ENCODE peak calls at places on chromosome 5, in six cellular contexts. One of them, this sample, is unnamed. For H3K27me3, the result is how much of the 10 kb centered on the place peaks cover.

GRCh38 chr5:27592231-27592630 is 553.8 kb upstream of the CDH9 start:
- DNase-seq in dorsolateral prefrontal cortex: no peak
- DNase-seq in RWPE2: no peak
- DNase-seq in body of pancreas: no peak
- DNase-seq in endodermal cell: no peak
- DNase-seq in ascending aorta: no peak
- DNase-seq in this sample: no peak

GRCh38 chr5:32498484-32498883 is 53.9 kb upstream of the ZFR start:
- DNase-seq in dorsolateral prefrontal cortex: no peak
- DNase-seq in RWPE2: no peak
- DNase-seq in body of pancreas: no peak
- DNase-seq in endodermal cell: no peak
- DNase-seq in ascending aorta: no peak
- DNase-seq in this sample: no peak

GRCh38 chr5:6551287-6551954 is 81.4 kb downstream of the NSUN2 start:
- DNase-seq in dorsolateral prefrontal cortex: no peak
- DNase-seq in RWPE2: no peak
- DNase-seq in body of pancreas: no peak
- DNase-seq in endodermal cell: no peak
- DNase-seq in ascending aorta: peak
- DNase-seq in this sample: no peak

GRCh38 chr5:143071927-143072326 is 301.8 kb downstream of the ARHGAP26 start:
- DNase-seq in dorsolateral prefrontal cortex: no peak
- DNase-seq in RWPE2: no peak
- DNase-seq in body of pancreas: no peak
- DNase-seq in endodermal cell: no peak
- DNase-seq in ascending aorta: no peak
- DNase-seq in this sample: no peak

GRCh38 chr5:153523196-153523595 is 32.7 kb downstream of the GRIA1 start:
- DNase-seq in dorsolateral prefrontal cortex: no peak
- DNase-seq in RWPE2: no peak
- DNase-seq in body of pancreas: no peak
- DNase-seq in endodermal cell: no peak
- DNase-seq in ascending aorta: no peak
- DNase-seq in this sample: no peak

GRCh38 chr5:132506094-132506692 is 15.6 kb upstream of the IRF1 start:
- DNase-seq in dorsolateral prefrontal cortex: no peak
- DNase-seq in RWPE2: no peak
- DNase-seq in body of pancreas: no peak
- DNase-seq in endodermal cell: no peak
- DNase-seq in ascending aorta: no peak
- DNase-seq in this sample: peak

GRCh38 chr5:7518947-7519560 is 123.1 kb downstream of the ADCY2 start:
- DNase-seq in dorsolateral prefrontal cortex: no peak
- DNase-seq in RWPE2: no peak
- DNase-seq in body of pancreas: no peak
- DNase-seq in endodermal cell: peak
- DNase-seq in ascending aorta: no peak
- DNase-seq in this sample: no peak

GRCh38 chr5:36164461-36164860 is 12.6 kb downstream of the SKP2 start:
- DNase-seq in dorsolateral prefrontal cortex: no peak
- DNase-seq in RWPE2: no peak
- DNase-seq in body of pancreas: no peak
- DNase-seq in endodermal cell: no peak
- DNase-seq in ascending aorta: no peak
- DNase-seq in this sample: no peak

GRCh38 chr5:168404366-168404765 is 81.9 kb upstream of the RARS1 start:
- DNase-seq in dorsolateral prefrontal cortex: peak
- DNase-seq in RWPE2: no peak
- DNase-seq in body of pancreas: no peak
- DNase-seq in endodermal cell: no peak
- DNase-seq in ascending aorta: no peak
- DNase-seq in this sample: peak

GRCh38 chr5:67537439-67538342 is 341.1 kb upstream of the CD180 start:
- DNase-seq in dorsolateral prefrontal cortex: no peak
- DNase-seq in RWPE2: no peak
- DNase-seq in body of pancreas: no peak
- DNase-seq in endodermal cell: no peak
- DNase-seq in ascending aorta: no peak
- DNase-seq in this sample: no peak

GRCh38 chr5:137190441-137190840 is 308.7 kb downstream of the SPOCK1 start:
- DNase-seq in dorsolateral prefrontal cortex: no peak
- DNase-seq in RWPE2: no peak
- DNase-seq in body of pancreas: no peak
- DNase-seq in endodermal cell: no peak
- DNase-seq in ascending aorta: no peak
- DNase-seq in this sample: peak

GRCh38 chr5:81021486-81021885 is 61.3 kb downstream of the RASGRF2 start:
- DNase-seq in dorsolateral prefrontal cortex: no peak
- DNase-seq in RWPE2: no peak
- DNase-seq in body of pancreas: no peak
- DNase-seq in endodermal cell: no peak
- DNase-seq in ascending aorta: no peak
- DNase-seq in this sample: no peak

GRCh38 chr5:113510836-113511451 is 2.5 kb upstream of the YTHDC2 start:
- DNase-seq in dorsolateral prefrontal cortex: no peak
- DNase-seq in RWPE2: no peak
- DNase-seq in body of pancreas: no peak
- DNase-seq in endodermal cell: no peak
- DNase-seq in ascending aorta: no peak
- DNase-seq in this sample: no peak

GRCh38 chr5:172658869-172659513 is 17.9 kb downstream of the NEURL1B start:
- DNase-seq in dorsolateral prefrontal cortex: no peak
- DNase-seq in RWPE2: no peak
- DNase-seq in body of pancreas: peak
- DNase-seq in endodermal cell: no peak
- DNase-seq in ascending aorta: no peak
- DNase-seq in this sample: no peak

GRCh38 chr5:179765400-179765799 is 28.4 kb upstream of the LTC4S start:
- DNase-seq in dorsolateral prefrontal cortex: no peak
- DNase-seq in RWPE2: no peak
- DNase-seq in body of pancreas: no peak
- DNase-seq in endodermal cell: no peak
- DNase-seq in ascending aorta: no peak
- DNase-seq in this sample: peak

GRCh38 chr5:53569486-53569885 is 9.0 kb downstream of the NDUFS4 start:
- DNase-seq in dorsolateral prefrontal cortex: no peak
- DNase-seq in RWPE2: no peak
- DNase-seq in body of pancreas: no peak
- DNase-seq in endodermal cell: no peak
- DNase-seq in ascending aorta: no peak
- DNase-seq in this sample: no peak

GRCh38 chr5:10441083-10441991 is at the start of gene ROPN1L:
- DNase-seq in dorsolateral prefrontal cortex: peak
- DNase-seq in RWPE2: peak
- DNase-seq in body of pancreas: peak
- DNase-seq in endodermal cell: peak
- DNase-seq in ascending aorta: peak
- DNase-seq in this sample: peak

GRCh38 chr5:127870914-127871313 is 167.7 kb downstream of the CCDC192 start:
- DNase-seq in dorsolateral prefrontal cortex: peak
- DNase-seq in RWPE2: no peak
- DNase-seq in body of pancreas: no peak
- DNase-seq in endodermal cell: no peak
- DNase-seq in ascending aorta: no peak
- DNase-seq in this sample: no peak

GRCh38 chr5:96885518-96886338 is 9.4 kb downstream of the ERAP2 start:
- DNase-seq in dorsolateral prefrontal cortex: no peak
- DNase-seq in RWPE2: no peak
- DNase-seq in body of pancreas: no peak
- DNase-seq in endodermal cell: no peak
- DNase-seq in ascending aorta: no peak
- DNase-seq in this sample: no peak

GRCh38 chr5:167950126-167950721 is 341.2 kb upstream of the WWC1 start:
- DNase-seq in dorsolateral prefrontal cortex: no peak
- DNase-seq in RWPE2: no peak
- DNase-seq in body of pancreas: no peak
- DNase-seq in endodermal cell: no peak
- DNase-seq in ascending aorta: no peak
- DNase-seq in this sample: peak

GRCh38 chr5:172173771-172174170 is 14.3 kb downstream of the STK10 start:
- DNase-seq in dorsolateral prefrontal cortex: no peak
- DNase-seq in RWPE2: no peak
- DNase-seq in body of pancreas: no peak
- DNase-seq in endodermal cell: no peak
- DNase-seq in ascending aorta: peak
- DNase-seq in this sample: no peak

GRCh38 chr5:153584561-153585359 is 94.3 kb downstream of the GRIA1 start:
- DNase-seq in dorsolateral prefrontal cortex: no peak
- DNase-seq in RWPE2: no peak
- DNase-seq in body of pancreas: no peak
- DNase-seq in endodermal cell: no peak
- DNase-seq in ascending aorta: no peak
- DNase-seq in this sample: no peak

GRCh38 chr5:180090769-180091546 is 19.4 kb upstream of the RNF130 start:
- DNase-seq in dorsolateral prefrontal cortex: peak
- DNase-seq in RWPE2: no peak
- DNase-seq in body of pancreas: peak
- DNase-seq in endodermal cell: peak
- DNase-seq in ascending aorta: no peak
- DNase-seq in this sample: no peak

GRCh38 chr5:103582364-103582763 is 19.8 kb upstream of the NUDT12 start:
- DNase-seq in dorsolateral prefrontal cortex: peak
- DNase-seq in RWPE2: no peak
- DNase-seq in body of pancreas: peak
- DNase-seq in endodermal cell: peak
- DNase-seq in ascending aorta: no peak
- DNase-seq in this sample: no peak

GRCh38 chr5:16550316-16550952 is 66.4 kb downstream of the RETREG1 start:
- DNase-seq in dorsolateral prefrontal cortex: no peak
- DNase-seq in RWPE2: no peak
- DNase-seq in body of pancreas: peak
- DNase-seq in endodermal cell: peak
- DNase-seq in ascending aorta: no peak
- DNase-seq in this sample: no peak

GRCh38 chr5:39475055-39475454 is 50.3 kb upstream of the DAB2 start:
- DNase-seq in dorsolateral prefrontal cortex: no peak
- DNase-seq in RWPE2: no peak
- DNase-seq in body of pancreas: no peak
- DNase-seq in endodermal cell: no peak
- DNase-seq in ascending aorta: no peak
- DNase-seq in this sample: no peak

GRCh38 chr5:114332493-114332892 is 29.4 kb upstream of the KCNN2 start:
- DNase-seq in dorsolateral prefrontal cortex: no peak
- DNase-seq in RWPE2: no peak
- DNase-seq in body of pancreas: no peak
- DNase-seq in endodermal cell: no peak
- DNase-seq in ascending aorta: no peak
- DNase-seq in this sample: no peak

GRCh38 chr5:10539685-10539998 is 24.2 kb upstream of the ANKRD33B start:
- DNase-seq in dorsolateral prefrontal cortex: no peak
- DNase-seq in RWPE2: no peak
- DNase-seq in body of pancreas: no peak
- DNase-seq in endodermal cell: no peak
- DNase-seq in ascending aorta: no peak
- DNase-seq in this sample: no peak

GRCh38 chr5:40480392-40480791 is 199.3 kb upstream of the PTGER4 start:
- DNase-seq in dorsolateral prefrontal cortex: no peak
- DNase-seq in RWPE2: no peak
- DNase-seq in body of pancreas: no peak
- DNase-seq in endodermal cell: no peak
- DNase-seq in ascending aorta: no peak
- DNase-seq in this sample: no peak

DNA sequence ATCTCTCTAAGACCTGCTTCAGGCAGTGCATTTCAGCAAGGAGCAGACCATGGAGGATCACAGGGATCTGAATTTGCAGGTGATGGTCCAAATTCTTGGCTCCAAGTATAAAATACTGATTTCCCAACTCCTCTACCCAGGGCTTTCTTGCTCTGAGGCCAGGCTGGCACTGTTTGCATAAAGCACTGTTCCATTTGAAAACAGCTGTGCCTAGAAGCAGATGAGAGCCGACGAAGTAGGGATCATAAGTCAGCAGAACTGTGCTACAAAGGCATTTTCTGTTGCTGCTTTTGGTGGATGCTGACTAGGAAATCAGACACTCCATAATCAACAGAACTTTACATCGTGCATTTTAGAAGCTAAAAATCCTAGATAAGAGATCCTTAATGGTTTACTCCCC is 126.4 kb downstream of the MAT2B start:
- DNase-seq in dorsolateral prefrontal cortex: no peak
- DNase-seq in RWPE2: no peak
- DNase-seq in body of pancreas: no peak
- DNase-seq in endodermal cell: no peak
- DNase-seq in ascending aorta: no peak
- DNase-seq in this sample: no peak
- TF ChIP-seq CTCF in dorsolateral prefrontal cortex: no peak
- TF ChIP-seq CTCF in RWPE2: no peak
- TF ChIP-seq CTCF in body of pancreas: no peak
- TF ChIP-seq CTCF in endodermal cell: no peak
- TF ChIP-seq CTCF in ascending aorta: no peak
- TF ChIP-seq CTCF in this sample: no peak

DNA sequence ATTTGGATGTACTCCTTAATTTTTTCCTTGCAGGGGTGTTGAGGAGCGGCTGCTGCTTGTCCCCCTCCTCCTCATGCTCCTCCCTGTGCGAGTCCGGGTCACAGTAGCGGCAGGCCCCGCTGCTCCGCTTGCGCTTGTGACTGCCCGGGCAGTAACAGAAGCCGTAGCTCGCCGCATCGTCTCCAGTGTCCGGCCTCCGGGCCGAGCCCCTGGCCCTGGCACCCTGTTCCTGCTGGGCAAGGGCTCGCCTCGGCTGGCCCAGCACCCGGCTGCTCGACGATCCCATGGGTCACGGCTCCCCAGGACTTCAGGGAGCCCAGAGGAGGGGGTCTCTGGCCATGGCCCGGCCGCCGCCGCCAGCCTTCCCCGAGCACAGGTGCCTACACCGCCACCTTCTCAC is at the start of gene GMCL2:
- DNase-seq in dorsolateral prefrontal cortex: no peak
- DNase-seq in RWPE2: peak
- DNase-seq in body of pancreas: no peak
- DNase-seq in endodermal cell: no peak
- DNase-seq in ascending aorta: no peak
- DNase-seq in this sample: no peak
- H3K4me3 ChIP-seq in dorsolateral prefrontal cortex: no peak
- H3K4me3 ChIP-seq in RWPE2: no peak
- H3K4me3 ChIP-seq in body of pancreas: no peak
- H3K4me3 ChIP-seq in endodermal cell: no peak
- H3K4me3 ChIP-seq in ascending aorta: no peak
- H3K4me3 ChIP-seq in this sample: no peak

DNA sequence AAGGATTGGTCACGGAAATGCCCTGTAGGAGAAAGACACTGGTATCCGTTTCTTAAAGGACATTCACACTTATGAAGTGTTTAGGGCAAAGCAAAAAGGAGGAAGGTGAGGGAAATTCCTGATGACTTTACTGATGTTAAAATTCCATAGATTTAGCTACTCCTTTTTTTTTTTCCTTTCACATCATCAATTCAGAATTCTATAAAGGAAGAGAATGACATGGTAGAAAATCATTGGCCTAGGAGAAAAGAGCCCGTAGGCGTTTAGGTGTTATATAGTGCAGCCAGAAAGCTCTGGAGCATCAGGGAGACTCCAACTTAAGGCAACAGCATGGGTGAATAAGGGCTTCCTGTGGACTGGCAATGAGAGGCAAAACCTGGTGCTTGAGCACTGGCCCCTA is at the start of gene TSLP:
- DNase-seq in dorsolateral prefrontal cortex: no peak
- DNase-seq in RWPE2: no peak
- DNase-seq in body of pancreas: no peak
- DNase-seq in endodermal cell: no peak
- DNase-seq in ascending aorta: no peak
- DNase-seq in this sample: no peak
- H3K27me3 ChIP-seq in dorsolateral prefrontal cortex: half or more
- H3K27me3 ChIP-seq in RWPE2: under half
- H3K27me3 ChIP-seq in body of pancreas: under half
- H3K27me3 ChIP-seq in endodermal cell: half or more
- H3K27me3 ChIP-seq in ascending aorta: under half
- H3K27me3 ChIP-seq in this sample: under half

GRCh38 chr5:55994998-55995914 is 493 bp upstream of the IL6ST start:
- DNase-seq in dorsolateral prefrontal cortex: peak
- DNase-seq in RWPE2: peak
- DNase-seq in body of pancreas: peak
- DNase-seq in endodermal cell: peak
- DNase-seq in ascending aorta: peak
- DNase-seq in this sample: peak
- TF ChIP-seq CTCF in dorsolateral prefrontal cortex: peak
- TF ChIP-seq CTCF in RWPE2: peak
- TF ChIP-seq CTCF in body of pancreas: peak
- TF ChIP-seq CTCF in endodermal cell: peak
- TF ChIP-seq CTCF in ascending aorta: no peak
- TF ChIP-seq CTCF in this sample: no peak

This sample was measured in BJ.